ENCODE peak calls at places on chromosomes 16 and 17, in seven cellular contexts. V is dorsolateral prefrontal cortex, D is GM20000, E is cardiac muscle cell, U is foreskin fibroblast, G is body of pancreas, J is GM23338. Y is an unnamed sample.
A peak's percentile ranks its signal among the peaks of the same experiment; 100 is the strongest.

GRCh38 chr17:57256708-57257112 is 387 bp downstream of the MSI2 start:
- DNase-seq in V (no peak), D (peak; percentile 32), E (peak; percentile 29), U (peak; percentile 46), G (peak; percentile 47), J (peak; percentile 51), Y (no peak)

GRCh38 chr17:3667366-3668278 is 756 bp downstream of the TAX1BP3 start:
- DNase-seq in V (no peak), D (no peak), E (peak; percentile 96), U (peak; percentile 98), G (peak; percentile 91), J (peak; percentile 83), Y (no peak)

GRCh38 chr16:78002915-78003538 is 19.3 kb upstream of the CLEC3A start:
- DNase-seq in V (peak; percentile 61), D (peak; percentile 79), E (peak; percentile 88), U (peak; percentile 67), G (peak; percentile 81), J (peak; percentile 98), Y (peak; percentile 80)

GRCh38 chr17:77611791-77612466 is 346.6 kb upstream of the TNRC6C start:
- DNase-seq in V (no peak), D (no peak), E (no peak), U (no peak), G (no peak), J (no peak), Y (no peak)

GRCh38 chr17:58337600-58338453 is 9.2 kb upstream of the TSPOAP1 start:
- DNase-seq in V (no peak), D (peak; percentile 74), E (peak; percentile 96), U (peak; percentile 80), G (peak; percentile 79), J (peak; percentile 92), Y (peak; percentile 82)

GRCh38 chr16:31487720-31488629 is 5.1 kb downstream of the SLC5A2 start:
- DNase-seq in V (no peak), D (peak; percentile 86), E (peak; percentile 44), U (peak; percentile 64), G (peak; percentile 63), J (peak; percentile 89), Y (peak; percentile 80)

GRCh38 chr16:83356266-83356665 is 451.5 kb upstream of the HSBP1 start:
- DNase-seq in V (no peak), D (peak; percentile 49), E (peak; percentile 71), U (peak; percentile 62), G (peak; percentile 15), J (peak; percentile 89), Y (peak; percentile 37)

GRCh38 chr17:76696763-76697701 is 13.7 kb downstream of the MXRA7 start:
- DNase-seq in V (no peak), D (peak; percentile 68), E (peak; percentile 59), U (no peak), G (no peak), J (no peak), Y (peak; percentile 62)

GRCh38 chr16:65069090-65069489 is 52.8 kb downstream of the CDH11 start:
- DNase-seq in V (no peak), D (no peak), E (peak; percentile 75), U (peak; percentile 85), G (no peak), J (no peak), Y (no peak)

GRCh38 chr17:32279933-32280716 is 14.5 kb downstream of the RHBDL3 start:
- DNase-seq in V (no peak), D (no peak), E (no peak), U (no peak), G (no peak), J (peak; percentile 90), Y (no peak)

GRCh38 chr16:9778879-9779278 is 403.3 kb downstream of the GRIN2A start:
- DNase-seq in V (no peak), D (no peak), E (no peak), U (no peak), G (no peak), J (peak; percentile 59), Y (no peak)

GRCh38 chr17:7932483-7932891 is 481 bp downstream of the CNTROB start:
- DNase-seq in V (no peak), D (no peak), E (peak; percentile 32), U (peak; percentile 49), G (peak; percentile 37), J (peak; percentile 65), Y (peak; percentile 54)

GRCh38 chr16:58264961-58265479 is 29.8 kb downstream of the PRSS54 start:
- DNase-seq in V (no peak), D (no peak), E (peak; percentile 46), U (peak; percentile 89), G (no peak), J (no peak), Y (no peak)

GRCh38 chr16:67248401-67249177 is at the start of gene SLC9A5:
- DNase-seq in V (peak; percentile 44), D (peak; percentile 77), E (no peak), U (peak; percentile 62), G (no peak), J (peak; percentile 65), Y (peak; percentile 62)
- TF ChIP-seq CTCF in V (no peak), D (peak; percentile 30), E (no peak), U (no peak), G (peak; percentile 11), J (no peak), Y (peak; percentile 18)

GRCh38 chr17:48470388-48471034 is 40.5 kb upstream of the SKAP1 start:
- DNase-seq in V (no peak), D (no peak), E (peak; percentile 41), U (peak; percentile 53), G (no peak), J (peak; percentile 55), Y (no peak)
- TF ChIP-seq CTCF in V (no peak), D (no peak), E (peak; percentile 16), U (no peak), G (no peak), J (no peak), Y (no peak)

GRCh38 chr17:70072900-70073299 is 2.1 kb upstream of the KCNJ16 start:
- DNase-seq in V (no peak), D (no peak), E (no peak), U (no peak), G (peak; percentile 39), J (no peak), Y (no peak)

GRCh38 chr17:70073326-70073725 is 1.7 kb upstream of the KCNJ16 start:
- DNase-seq in V (no peak), D (no peak), E (no peak), U (no peak), G (no peak), J (no peak), Y (no peak)

GRCh38 chr17:70070297-70071027 is 4.6 kb upstream of the KCNJ16 start:
- DNase-seq in V (no peak), D (no peak), E (no peak), U (no peak), G (no peak), J (no peak), Y (no peak)

GRCh38 chr17:70071620-70072019 is 3.4 kb upstream of the KCNJ16 start:
- DNase-seq in V (no peak), D (no peak), E (no peak), U (no peak), G (no peak), J (no peak), Y (no peak)

DNA sequence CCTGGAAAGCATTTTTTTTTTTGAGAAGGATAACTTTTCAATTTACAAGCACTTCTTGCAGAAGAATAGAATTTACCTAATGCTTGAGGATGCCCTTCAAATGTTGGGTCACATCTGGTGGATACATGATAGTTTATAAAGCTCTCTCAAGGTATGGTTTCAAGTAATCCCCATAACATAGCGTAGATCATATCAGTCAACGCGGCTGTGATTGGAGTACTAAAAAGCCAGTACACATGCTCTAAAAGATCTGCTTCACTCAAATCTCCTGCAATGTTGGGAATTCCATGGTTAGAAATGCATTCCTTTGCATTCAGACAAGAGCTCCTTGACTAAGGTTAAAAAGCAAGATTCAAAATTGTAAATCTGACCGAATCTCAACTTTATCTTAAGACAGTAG is 3.9 kb upstream of the KCNJ16 start:
- DNase-seq in V (no peak), D (no peak), E (no peak), U (no peak), G (no peak), J (no peak), Y (no peak)
- TF ChIP-seq CTCF in V (no peak), D (no peak), E (no peak), U (no peak), G (no peak), J (no peak), Y (no peak)

GRCh38 chr16:11605564-11605886 is 18.8 kb upstream of the LITAF start:
- DNase-seq in V (no peak), D (no peak), E (no peak), U (no peak), G (no peak), J (no peak), Y (no peak)

GRCh38 chr16:11601911-11602310 is 15.2 kb upstream of the LITAF start:
- DNase-seq in V (no peak), D (no peak), E (no peak), U (no peak), G (no peak), J (no peak), Y (no peak)

GRCh38 chr16:11602321-11602720 is 15.6 kb upstream of the LITAF start:
- DNase-seq in V (no peak), D (no peak), E (no peak), U (no peak), G (no peak), J (no peak), Y (no peak)

GRCh38 chr16:11603331-11603750 is 16.6 kb upstream of the LITAF start:
- DNase-seq in V (no peak), D (no peak), E (peak; percentile 79), U (no peak), G (no peak), J (no peak), Y (no peak)

GRCh38 chr16:11604783-11605563 is 18.3 kb upstream of the LITAF start:
- DNase-seq in V (no peak), D (no peak), E (peak; percentile 94), U (peak; percentile 83), G (peak; percentile 68), J (no peak), Y (no peak)
- TF ChIP-seq CTCF in V (no peak), D (no peak), E (no peak), U (no peak), G (no peak), J (no peak), Y (no peak)

DNA sequence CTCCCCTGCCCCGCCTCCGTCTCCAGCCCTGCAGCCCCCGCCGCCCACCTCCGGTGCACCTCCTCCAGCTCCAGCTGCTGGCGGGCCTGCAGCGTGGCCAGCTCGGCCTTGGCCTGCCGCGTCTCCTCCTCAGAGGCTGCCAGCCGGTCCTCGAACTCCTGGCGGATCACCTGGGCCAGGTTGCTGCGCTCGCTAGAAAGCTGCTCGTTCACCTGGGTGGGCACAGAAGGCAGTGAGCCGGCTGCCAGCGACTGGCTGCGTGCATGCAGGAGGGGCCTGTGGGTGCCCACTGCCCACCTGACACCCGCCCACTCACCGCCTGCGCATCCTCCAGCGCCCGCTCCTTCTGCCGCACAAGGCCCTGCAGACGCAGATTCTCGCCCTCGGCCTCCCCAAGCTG is 24.6 kb upstream of the AATK start:
- DNase-seq in V (no peak), D (no peak), E (no peak), U (no peak), G (no peak), J (no peak), Y (no peak)
- TF ChIP-seq CTCF in V (no peak), D (no peak), E (no peak), U (no peak), G (no peak), J (no peak), Y (no peak)

GRCh38 chr17:9270921-9271320 is 249.6 kb downstream of the NTN1 start:
- DNase-seq in V (no peak), D (no peak), E (no peak), U (no peak), G (no peak), J (no peak), Y (no peak)
- TF ChIP-seq CTCF in V (no peak), D (no peak), E (no peak), U (no peak), G (no peak), J (no peak), Y (no peak)